ENCODE peak calls at places on chromosomes 1 and 21, in four cellular contexts. D is activated naive CD8-positive, alpha-beta T cell treated with anti-CD3 and anti-CD28 coated beads for 36 hours; M is CD4-positive, alpha-beta T cell; Z is AG04450. A is an unnamed sample.

GRCh38 chr21:46120301-46121285 is 22.7 kb downstream of the COL6A2 start:
- DNase-seq in M (no peak), D (no peak), Z (no peak), A (no peak)

GRCh38 chr1:40182956-40183710 is 21.9 kb downstream of the RLF start:
- DNase-seq in Z (no peak), D (no peak), M (no peak), A (no peak)

GRCh38 chr1:103333141-103333540 is 192.4 kb upstream of the RNPC3 start:
- DNase-seq in Z (no peak), D (no peak), M (no peak), A (no peak)

GRCh38 chr1:235069577-235070563 is 58.8 kb downstream of the TOMM20 start:
- DNase-seq in M (no peak), D (no peak), Z (no peak), A (peak)

GRCh38 chr1:152739841-152740240 is 18.0 kb upstream of the KPRP start:
- DNase-seq in D (no peak), Z (no peak), M (no peak), A (no peak)

GRCh38 chr1:89065077-89065868 is at the start of gene GBP1:
- DNase-seq in Z (peak), D (no peak), M (no peak), A (no peak)

GRCh38 chr1:111705841-111706240 is 33.4 kb downstream of the INKA2 start:
- DNase-seq in M (no peak), D (no peak), Z (peak), A (no peak)

GRCh38 chr21:16113052-16113715 is 383.4 kb downstream of the USP25 start:
- DNase-seq in M (no peak), Z (no peak), D (no peak), A (no peak)

GRCh38 chr1:162144853-162145252 is 75.4 kb downstream of the NOS1AP start:
- DNase-seq in M (no peak), Z (no peak), D (no peak), A (no peak)

GRCh38 chr1:183881387-183882084 is 76.6 kb downstream of the RGL1 start:
- DNase-seq in D (no peak), Z (peak), M (no peak), A (peak)

GRCh38 chr1:228194921-228195812 is 12.7 kb upstream of the OBSCN start:
- DNase-seq in M (no peak), Z (no peak), D (no peak), A (no peak)

GRCh38 chr1:199691540-199691939 is 336.0 kb upstream of the NR5A2 start:
- DNase-seq in M (no peak), D (no peak), Z (no peak), A (peak)

GRCh38 chr1:65386452-65386851 is 34.0 kb upstream of the LEPR start:
- DNase-seq in D (no peak), M (no peak), Z (no peak), A (no peak)

GRCh38 chr1:204188959-204189639 is 7.2 kb downstream of the KISS1 start:
- DNase-seq in D (peak), Z (no peak), M (no peak), A (no peak)

GRCh38 chr1:151371744-151372410 is 628 bp downstream of the SELENBP1 start:
- DNase-seq in Z (no peak), M (no peak), D (no peak), A (no peak)

GRCh38 chr1:225835752-225836151 is 25.8 kb downstream of the EPHX1 start:
- DNase-seq in Z (no peak), M (no peak), D (no peak), A (no peak)

GRCh38 chr1:21550097-21550496 is 40.9 kb downstream of the ALPL start:
- DNase-seq in Z (no peak), M (no peak), D (no peak), A (peak)

GRCh38 chr21:39633043-39633442 is 20.3 kb downstream of the B3GALT5 start:
- DNase-seq in M (no peak), D (no peak), Z (no peak), A (peak)